ENCODE peak calls at places on chromosomes 1 and 21, in six cellular contexts. One of them, this sample, is unnamed.

GRCh38 chr1:240414237-240414636 is 197.7 kb downstream of the GREM2 start:
- DNase-seq in omental fat pad: no peak
- DNase-seq in stimulated activated CD4-positive, alpha-beta T cell treated with anti-CD3 and anti-CD28 coated beads, Interleukin-1b, Interleukin-23, amount 100 ng/mL, for 24 hours: no peak
- DNase-seq in neural crest cell: no peak
- DNase-seq in T-helper 17 cell: no peak
- DNase-seq in small intestine: no peak
- DNase-seq in this sample: no peak

GRCh38 chr21:33047231-33047630 is 21.5 kb downstream of the OLIG2 start:
- DNase-seq in stimulated activated CD4-positive, alpha-beta T cell treated with anti-CD3 and anti-CD28 coated beads, Interleukin-1b, Interleukin-23, amount 100 ng/mL, for 24 hours: no peak
- DNase-seq in neural crest cell: no peak
- DNase-seq in T-helper 17 cell: no peak
- DNase-seq in small intestine: no peak
- DNase-seq in omental fat pad: no peak
- DNase-seq in this sample: no peak

GRCh38 chr1:234525156-234525774 is 46.3 kb upstream of the TARBP1 start:
- DNase-seq in T-helper 17 cell: no peak
- DNase-seq in stimulated activated CD4-positive, alpha-beta T cell treated with anti-CD3 and anti-CD28 coated beads, Interleukin-1b, Interleukin-23, amount 100 ng/mL, for 24 hours: no peak
- DNase-seq in neural crest cell: no peak
- DNase-seq in small intestine: no peak
- DNase-seq in omental fat pad: no peak
- DNase-seq in this sample: no peak

GRCh38 chr1:162856260-162856659 is 4.7 kb downstream of the CCDC190 start:
- DNase-seq in neural crest cell: no peak
- DNase-seq in stimulated activated CD4-positive, alpha-beta T cell treated with anti-CD3 and anti-CD28 coated beads, Interleukin-1b, Interleukin-23, amount 100 ng/mL, for 24 hours: no peak
- DNase-seq in T-helper 17 cell: no peak
- DNase-seq in small intestine: no peak
- DNase-seq in omental fat pad: no peak
- DNase-seq in this sample: no peak

GRCh38 chr1:233394860-233395717 is 67.6 kb downstream of the MAP3K21 start:
- DNase-seq in neural crest cell: peak
- DNase-seq in T-helper 17 cell: no peak
- DNase-seq in small intestine: peak
- DNase-seq in omental fat pad: no peak
- DNase-seq in stimulated activated CD4-positive, alpha-beta T cell treated with anti-CD3 and anti-CD28 coated beads, Interleukin-1b, Interleukin-23, amount 100 ng/mL, for 24 hours: no peak
- DNase-seq in this sample: peak

GRCh38 chr1:47765742-47766485 is 231.3 kb downstream of the TRABD2B start:
- DNase-seq in neural crest cell: no peak
- DNase-seq in T-helper 17 cell: no peak
- DNase-seq in omental fat pad: no peak
- DNase-seq in small intestine: no peak
- DNase-seq in stimulated activated CD4-positive, alpha-beta T cell treated with anti-CD3 and anti-CD28 coated beads, Interleukin-1b, Interleukin-23, amount 100 ng/mL, for 24 hours: no peak
- DNase-seq in this sample: no peak

GRCh38 chr1:86841120-86841519 is 72.8 kb downstream of the SELENOF start:
- DNase-seq in small intestine: no peak
- DNase-seq in T-helper 17 cell: no peak
- DNase-seq in omental fat pad: no peak
- DNase-seq in neural crest cell: no peak
- DNase-seq in stimulated activated CD4-positive, alpha-beta T cell treated with anti-CD3 and anti-CD28 coated beads, Interleukin-1b, Interleukin-23, amount 100 ng/mL, for 24 hours: no peak
- DNase-seq in this sample: no peak

GRCh38 chr21:29080454-29080930 is 7.0 kb upstream of the CCT8 start:
- DNase-seq in stimulated activated CD4-positive, alpha-beta T cell treated with anti-CD3 and anti-CD28 coated beads, Interleukin-1b, Interleukin-23, amount 100 ng/mL, for 24 hours: no peak
- DNase-seq in T-helper 17 cell: no peak
- DNase-seq in neural crest cell: no peak
- DNase-seq in omental fat pad: no peak
- DNase-seq in small intestine: no peak
- DNase-seq in this sample: no peak

GRCh38 chr21:26177187-26177586 is 6.6 kb upstream of the APP start:
- DNase-seq in neural crest cell: no peak
- DNase-seq in omental fat pad: no peak
- DNase-seq in stimulated activated CD4-positive, alpha-beta T cell treated with anti-CD3 and anti-CD28 coated beads, Interleukin-1b, Interleukin-23, amount 100 ng/mL, for 24 hours: no peak
- DNase-seq in T-helper 17 cell: no peak
- DNase-seq in small intestine: no peak
- DNase-seq in this sample: no peak

GRCh38 chr1:201016211-201016651 is 7.3 kb downstream of the KIF21B start:
- DNase-seq in small intestine: peak
- DNase-seq in omental fat pad: no peak
- DNase-seq in T-helper 17 cell: no peak
- DNase-seq in neural crest cell: no peak
- DNase-seq in stimulated activated CD4-positive, alpha-beta T cell treated with anti-CD3 and anti-CD28 coated beads, Interleukin-1b, Interleukin-23, amount 100 ng/mL, for 24 hours: no peak
- DNase-seq in this sample: peak

GRCh38 chr1:12383786-12384185 is 154.0 kb downstream of the VPS13D start:
- DNase-seq in omental fat pad: no peak
- DNase-seq in stimulated activated CD4-positive, alpha-beta T cell treated with anti-CD3 and anti-CD28 coated beads, Interleukin-1b, Interleukin-23, amount 100 ng/mL, for 24 hours: no peak
- DNase-seq in neural crest cell: no peak
- DNase-seq in small intestine: no peak
- DNase-seq in T-helper 17 cell: no peak
- DNase-seq in this sample: no peak

GRCh38 chr1:199064971-199065370 is 426.1 kb downstream of the PTPRC start:
- DNase-seq in T-helper 17 cell: no peak
- DNase-seq in omental fat pad: no peak
- DNase-seq in stimulated activated CD4-positive, alpha-beta T cell treated with anti-CD3 and anti-CD28 coated beads, Interleukin-1b, Interleukin-23, amount 100 ng/mL, for 24 hours: no peak
- DNase-seq in small intestine: no peak
- DNase-seq in neural crest cell: no peak
- DNase-seq in this sample: no peak

GRCh38 chr1:235892734-235893413 is 26.2 kb upstream of the LYST start:
- DNase-seq in omental fat pad: no peak
- DNase-seq in stimulated activated CD4-positive, alpha-beta T cell treated with anti-CD3 and anti-CD28 coated beads, Interleukin-1b, Interleukin-23, amount 100 ng/mL, for 24 hours: no peak
- DNase-seq in small intestine: peak
- DNase-seq in T-helper 17 cell: no peak
- DNase-seq in neural crest cell: no peak
- DNase-seq in this sample: no peak

GRCh38 chr1:7585216-7585907 is 185.7 kb upstream of the VAMP3 start:
- DNase-seq in neural crest cell: no peak
- DNase-seq in T-helper 17 cell: no peak
- DNase-seq in small intestine: no peak
- DNase-seq in omental fat pad: no peak
- DNase-seq in stimulated activated CD4-positive, alpha-beta T cell treated with anti-CD3 and anti-CD28 coated beads, Interleukin-1b, Interleukin-23, amount 100 ng/mL, for 24 hours: no peak
- DNase-seq in this sample: no peak

GRCh38 chr1:114080511-114081144 is 73.0 kb downstream of the SYT6 start:
- DNase-seq in T-helper 17 cell: no peak
- DNase-seq in neural crest cell: no peak
- DNase-seq in small intestine: no peak
- DNase-seq in stimulated activated CD4-positive, alpha-beta T cell treated with anti-CD3 and anti-CD28 coated beads, Interleukin-1b, Interleukin-23, amount 100 ng/mL, for 24 hours: no peak
- DNase-seq in omental fat pad: no peak
- DNase-seq in this sample: no peak

GRCh38 chr1:9892563-9893528 is 17.2 kb downstream of the CTNNBIP1 start:
- DNase-seq in T-helper 17 cell: no peak
- DNase-seq in neural crest cell: no peak
- DNase-seq in small intestine: peak
- DNase-seq in stimulated activated CD4-positive, alpha-beta T cell treated with anti-CD3 and anti-CD28 coated beads, Interleukin-1b, Interleukin-23, amount 100 ng/mL, for 24 hours: no peak
- DNase-seq in omental fat pad: no peak
- DNase-seq in this sample: no peak

GRCh38 chr1:18929686-18930085 is 26.8 kb downstream of the IFFO2 start:
- DNase-seq in neural crest cell: no peak
- DNase-seq in small intestine: no peak
- DNase-seq in stimulated activated CD4-positive, alpha-beta T cell treated with anti-CD3 and anti-CD28 coated beads, Interleukin-1b, Interleukin-23, amount 100 ng/mL, for 24 hours: no peak
- DNase-seq in T-helper 17 cell: no peak
- DNase-seq in omental fat pad: no peak
- DNase-seq in this sample: no peak

GRCh38 chr1:36606908-36607651 is 124.4 kb upstream of the CSF3R start:
- DNase-seq in T-helper 17 cell: no peak
- DNase-seq in stimulated activated CD4-positive, alpha-beta T cell treated with anti-CD3 and anti-CD28 coated beads, Interleukin-1b, Interleukin-23, amount 100 ng/mL, for 24 hours: no peak
- DNase-seq in omental fat pad: no peak
- DNase-seq in neural crest cell: no peak
- DNase-seq in small intestine: no peak
- DNase-seq in this sample: no peak

GRCh38 chr1:233523047-233523446 is 90.9 kb upstream of the KCNK1 start:
- DNase-seq in stimulated activated CD4-positive, alpha-beta T cell treated with anti-CD3 and anti-CD28 coated beads, Interleukin-1b, Interleukin-23, amount 100 ng/mL, for 24 hours: no peak
- DNase-seq in omental fat pad: no peak
- DNase-seq in T-helper 17 cell: no peak
- DNase-seq in small intestine: no peak
- DNase-seq in neural crest cell: no peak
- DNase-seq in this sample: no peak